ENCODE peak calls at places on chromosomes 16 and 17, in four cellular contexts. One of them, this sample, is unnamed.

GRCh38 chr17:75024686-75025397 is 12.4 kb downstream of the MRPL58 start:
- DNase-seq in stomach: no peak
- DNase-seq in fibroblast of pulmonary artery: no peak
- DNase-seq in hepatic stellate cell: no peak
- DNase-seq in this sample: no peak

GRCh38 chr16:19479302-19479721 is 42.6 kb downstream of the GDE1 start:
- DNase-seq in hepatic stellate cell: no peak
- DNase-seq in fibroblast of pulmonary artery: no peak
- DNase-seq in stomach: no peak
- DNase-seq in this sample: no peak

GRCh38 chr17:4326112-4326511 is 40.4 kb downstream of the UBE2G1 start:
- DNase-seq in hepatic stellate cell: no peak
- DNase-seq in fibroblast of pulmonary artery: no peak
- DNase-seq in stomach: no peak
- DNase-seq in this sample: no peak

GRCh38 chr16:26204138-26204537 is 512.4 kb downstream of the HS3ST4 start:
- DNase-seq in hepatic stellate cell: no peak
- DNase-seq in fibroblast of pulmonary artery: no peak
- DNase-seq in stomach: no peak
- DNase-seq in this sample: no peak

GRCh38 chr16:49581630-49582298 is 208.2 kb downstream of the C16orf78 start:
- DNase-seq in hepatic stellate cell: no peak
- DNase-seq in fibroblast of pulmonary artery: no peak
- DNase-seq in stomach: no peak
- DNase-seq in this sample: no peak

GRCh38 chr16:64975821-64976220 is 146.0 kb downstream of the CDH11 start:
- DNase-seq in hepatic stellate cell: no peak
- DNase-seq in fibroblast of pulmonary artery: peak
- DNase-seq in stomach: no peak
- DNase-seq in this sample: no peak

GRCh38 chr16:57675752-57676623 is 7.9 kb downstream of the ADGRG3 start:
- DNase-seq in hepatic stellate cell: no peak
- DNase-seq in fibroblast of pulmonary artery: peak
- DNase-seq in stomach: no peak
- DNase-seq in this sample: peak

GRCh38 chr17:48187867-48188608 is 80.5 kb downstream of the SNX11 start:
- DNase-seq in hepatic stellate cell: no peak
- DNase-seq in stomach: no peak
- DNase-seq in fibroblast of pulmonary artery: no peak
- DNase-seq in this sample: no peak

GRCh38 chr16:11792404-11793260 is 4.4 kb downstream of the ZC3H7A start:
- DNase-seq in hepatic stellate cell: no peak
- DNase-seq in fibroblast of pulmonary artery: no peak
- DNase-seq in stomach: peak
- DNase-seq in this sample: no peak

GRCh38 chr16:22070361-22071351 is 21.7 kb upstream of the VWA3A start:
- DNase-seq in hepatic stellate cell: no peak
- DNase-seq in fibroblast of pulmonary artery: peak
- DNase-seq in stomach: peak
- DNase-seq in this sample: peak

GRCh38 chr16:74455213-74455612 is 33.9 kb upstream of the CLEC18B start:
- DNase-seq in fibroblast of pulmonary artery: peak
- DNase-seq in stomach: no peak
- DNase-seq in hepatic stellate cell: no peak
- DNase-seq in this sample: peak

GRCh38 chr16:87056083-87056482 is 261.1 kb downstream of the C16orf95 start:
- DNase-seq in fibroblast of pulmonary artery: peak
- DNase-seq in hepatic stellate cell: peak
- DNase-seq in stomach: no peak
- DNase-seq in this sample: peak

GRCh38 chr16:11370084-11370931 is 25.0 kb downstream of the RMI2 start:
- DNase-seq in hepatic stellate cell: no peak
- DNase-seq in stomach: no peak
- DNase-seq in fibroblast of pulmonary artery: peak
- DNase-seq in this sample: no peak

GRCh38 chr16:85515830-85516397 is 97.2 kb upstream of the GSE1 start:
- DNase-seq in fibroblast of pulmonary artery: no peak
- DNase-seq in hepatic stellate cell: no peak
- DNase-seq in stomach: peak
- DNase-seq in this sample: no peak

This sample was measured in epithelial cell of esophagus.